ENCODE peak calls at places on chromosomes 7 and 10, in four cellular contexts. N, B, M and A are unnamed samples. For H3K36me3, the result is how much of the 10 kb centered on the place peaks cover.

GRCh38 chr7:75734586-75735047 is 4.1 kb downstream of the HIP1 start:
- DNase-seq in N (peak), B (no peak), M (peak), A (no peak)

GRCh38 chr7:139714163-139714901 is 63.5 kb downstream of the HIPK2 start:
- DNase-seq in N (no peak), B (no peak), M (no peak), A (no peak)

GRCh38 chr10:117312430-117312829 is 62.8 kb downstream of the PDZD8 start:
- DNase-seq in N (no peak), B (no peak), M (no peak), A (no peak)

GRCh38 chr7:114806590-114807167 is 115.2 kb upstream of the MDFIC start:
- DNase-seq in N (no peak), B (no peak), M (no peak), A (no peak)

GRCh38 chr7:118995395-118995794 is 770.9 kb downstream of the ANKRD7 start:
- DNase-seq in N (no peak), B (no peak), M (no peak), A (no peak)

GRCh38 chr10:112959207-112959838 is 9.3 kb downstream of the TCF7L2 start:
- DNase-seq in N (no peak), B (no peak), M (no peak), A (no peak)

GRCh38 chr10:99656199-99657064 is 2.9 kb upstream of the ENTPD7 start:
- DNase-seq in N (no peak), B (no peak), M (no peak), A (no peak)

GRCh38 chr10:109886037-109886787 is 37.1 kb downstream of the XPNPEP1 start:
- DNase-seq in N (no peak), B (no peak), M (no peak), A (no peak)

GRCh38 chr10:128186959-128187787 is 61.0 kb upstream of the MKI67 start:
- DNase-seq in N (no peak), B (no peak), M (no peak), A (peak)

GRCh38 chr10:103847909-103848468 is 7.4 kb downstream of the SH3PXD2A start:
- DNase-seq in N (no peak), B (no peak), M (peak), A (peak)
- TF ChIP-seq FOXM1 in N (no peak), B (no peak), M (no peak), A (no peak)

DNA sequence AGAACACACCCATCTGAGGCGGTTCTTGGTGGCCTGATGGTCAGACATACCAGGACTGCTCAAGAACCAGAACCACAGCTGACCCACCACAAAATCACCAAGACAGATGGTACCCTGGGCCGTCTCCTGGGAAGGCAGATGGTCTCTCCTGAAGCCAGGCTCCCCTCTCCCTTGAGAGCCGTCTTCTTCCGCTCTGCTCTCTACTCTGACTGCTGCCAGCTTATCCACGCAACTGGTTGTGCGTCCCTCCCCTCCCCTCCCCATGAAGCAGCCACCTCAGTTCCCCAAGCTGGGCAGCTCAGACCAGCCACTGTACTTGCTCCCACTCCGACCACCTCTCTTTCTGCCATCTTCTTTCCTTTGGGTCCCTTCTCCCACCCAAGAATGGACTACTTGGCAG is 14.0 kb downstream of the PDIA4 start:
- DNase-seq in N (no peak), B (no peak), M (no peak), A (no peak)
- H3K36me3 ChIP-seq in N (half or more), B (under half), M (under half), A (half or more)

GRCh38 chr10:73493781-73494180 is 2.0 kb downstream of the PPP3CB start:
- DNase-seq in N (no peak), B (no peak), M (no peak), A (no peak)
- TF ChIP-seq REST in N (no peak), B (no peak), M (no peak), A (no peak)

GRCh38 chr10:101778781-101779543 is 3.0 kb upstream of the FGF8 start:
- DNase-seq in N (peak), B (no peak), M (no peak), A (peak)
- TF ChIP-seq FOXM1 in N (no peak), B (no peak), M (no peak), A (no peak)

GRCh38 chr10:32982911-32983310 is 24.9 kb upstream of the ITGB1 start:
- DNase-seq in N (no peak), B (no peak), M (no peak), A (no peak)
- H3K36me3 ChIP-seq in N (under half), B (under half), M (under half), A (under half)

DNA sequence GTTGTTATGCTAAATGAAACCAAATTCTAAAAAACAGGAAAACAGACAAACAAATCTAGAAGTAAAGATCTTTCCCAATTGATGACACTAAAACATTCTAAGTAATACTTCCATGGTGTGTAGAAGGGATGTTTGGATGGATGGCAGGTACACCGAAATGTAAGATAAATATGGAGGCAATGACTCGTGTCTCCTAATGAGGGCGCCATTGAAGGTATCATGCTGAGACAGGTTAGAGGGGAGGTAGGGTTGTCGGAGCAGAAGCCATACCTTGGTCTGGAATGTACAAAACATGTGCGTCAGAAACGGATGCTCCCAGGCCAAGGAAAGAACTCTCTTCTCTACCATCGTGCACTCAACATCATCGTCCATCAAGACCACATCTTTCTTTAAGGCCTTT is 101.4 kb downstream of the PRKCQ start:
- DNase-seq in N (peak), B (no peak), M (no peak), A (no peak)
- TF ChIP-seq REST in N (no peak), B (no peak), M (no peak), A (no peak)

DNA sequence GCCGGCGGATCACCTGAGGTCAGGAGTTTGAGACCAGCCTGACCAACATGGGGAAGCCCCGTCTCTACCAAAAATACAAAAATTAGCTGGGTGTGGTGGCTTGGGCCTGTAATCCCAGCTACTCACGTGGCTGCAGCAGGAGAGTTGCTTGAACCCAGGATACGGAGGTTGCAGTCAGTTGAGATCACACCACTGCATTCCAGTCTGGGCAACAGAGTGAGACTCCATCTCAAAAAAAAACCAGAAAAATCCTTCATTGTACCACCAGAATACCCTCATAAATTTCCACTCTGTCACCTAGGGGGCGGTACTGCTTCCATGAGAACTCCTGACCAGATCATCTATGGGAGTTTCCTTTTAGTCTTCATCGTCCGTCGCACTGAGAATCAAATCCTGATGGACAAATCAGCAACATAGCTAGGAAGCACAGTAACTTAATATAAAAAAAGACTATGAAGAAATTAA is 225.8 kb upstream of the KLF14 start:
- DNase-seq in N (peak), B (no peak), M (peak), A (no peak)
- TF ChIP-seq FOXM1 in N (no peak), B (no peak), M (no peak), A (no peak)

GRCh38 chr10:1011696-1012095 is 14.0 kb downstream of the IDI2 start:
- DNase-seq in N (no peak), B (no peak), M (no peak), A (no peak)
- H3K36me3 ChIP-seq in N (half or more), B (under half), M (under half), A (half or more)

GRCh38 chr7:135977020-135977741 is at the start of gene MTPN:
- DNase-seq in N (peak), B (peak), M (peak), A (peak)
- TF ChIP-seq REST in N (no peak), B (no peak), M (no peak), A (peak)